ENCODE peak calls at places on chromosomes 4 and X, in seven cellular contexts. One of them, this sample, is unnamed.

GRCh38 chrX:119015407-119016242 is 41.2 kb downstream of the LONRF3 start:
- DNase-seq in A673: no peak
- DNase-seq in cardiac muscle cell: no peak
- DNase-seq in CD8-positive, alpha-beta T cell: no peak
- DNase-seq in colonic mucosa: no peak
- DNase-seq in Panc1: peak; percentile 82
- DNase-seq in left ventricle myocardium inferior: peak; percentile 49
- DNase-seq in this sample: peak; percentile 53

GRCh38 chr4:29553842-29554241 is 1166.3 kb upstream of the PCDH7 start:
- DNase-seq in Panc1: no peak
- DNase-seq in CD8-positive, alpha-beta T cell: no peak
- DNase-seq in colonic mucosa: no peak
- DNase-seq in left ventricle myocardium inferior: no peak
- DNase-seq in A673: peak; percentile 33
- DNase-seq in cardiac muscle cell: no peak
- DNase-seq in this sample: peak; percentile 12

GRCh38 chr4:7803992-7804758 is 135.5 kb downstream of the AFAP1 start:
- DNase-seq in colonic mucosa: peak; percentile 92
- DNase-seq in left ventricle myocardium inferior: peak; percentile 88
- DNase-seq in Panc1: peak; percentile 59
- DNase-seq in A673: peak; percentile 80
- DNase-seq in cardiac muscle cell: peak; percentile 88
- DNase-seq in CD8-positive, alpha-beta T cell: peak; percentile 73
- DNase-seq in this sample: peak; percentile 91

GRCh38 chr4:78629991-78630541 is 78.5 kb downstream of the ANXA3 start:
- DNase-seq in CD8-positive, alpha-beta T cell: no peak
- DNase-seq in cardiac muscle cell: no peak
- DNase-seq in left ventricle myocardium inferior: no peak
- DNase-seq in A673: no peak
- DNase-seq in colonic mucosa: peak; percentile 54
- DNase-seq in Panc1: no peak
- DNase-seq in this sample: no peak

GRCh38 chrX:39338583-39338982 is 537.3 kb downstream of the MID1IP1 start:
- DNase-seq in CD8-positive, alpha-beta T cell: no peak
- DNase-seq in colonic mucosa: no peak
- DNase-seq in A673: no peak
- DNase-seq in left ventricle myocardium inferior: no peak
- DNase-seq in cardiac muscle cell: no peak
- DNase-seq in Panc1: no peak
- DNase-seq in this sample: no peak

GRCh38 chrX:2336181-2336580 is 164.6 kb downstream of the DHRSX start:
- DNase-seq in Panc1: no peak
- DNase-seq in A673: no peak
- DNase-seq in colonic mucosa: no peak
- DNase-seq in left ventricle myocardium inferior: no peak
- DNase-seq in cardiac muscle cell: no peak
- DNase-seq in CD8-positive, alpha-beta T cell: no peak
- DNase-seq in this sample: no peak

GRCh38 chr4:106238819-106239420 is 77.1 kb downstream of the TBCK start:
- DNase-seq in left ventricle myocardium inferior: no peak
- DNase-seq in CD8-positive, alpha-beta T cell: no peak
- DNase-seq in colonic mucosa: peak; percentile 18
- DNase-seq in Panc1: no peak
- DNase-seq in cardiac muscle cell: peak; percentile 59
- DNase-seq in A673: peak; percentile 68
- DNase-seq in this sample: peak; percentile 57

GRCh38 chrX:68480969-68481368 is 17.9 kb upstream of the YIPF6 start:
- DNase-seq in left ventricle myocardium inferior: no peak
- DNase-seq in cardiac muscle cell: no peak
- DNase-seq in Panc1: no peak
- DNase-seq in colonic mucosa: no peak
- DNase-seq in CD8-positive, alpha-beta T cell: no peak
- DNase-seq in A673: no peak
- DNase-seq in this sample: no peak

GRCh38 chr4:38162240-38162784 is 202.1 kb downstream of the PTTG2 start:
- DNase-seq in left ventricle myocardium inferior: no peak
- DNase-seq in cardiac muscle cell: no peak
- DNase-seq in CD8-positive, alpha-beta T cell: no peak
- DNase-seq in A673: no peak
- DNase-seq in colonic mucosa: peak; percentile 40
- DNase-seq in Panc1: no peak
- DNase-seq in this sample: peak; percentile 72

GRCh38 chr4:53490965-53491622 is 100.2 kb downstream of the LNX1 start:
- DNase-seq in Panc1: no peak
- DNase-seq in cardiac muscle cell: peak; percentile 53
- DNase-seq in colonic mucosa: peak; percentile 36
- DNase-seq in left ventricle myocardium inferior: no peak
- DNase-seq in CD8-positive, alpha-beta T cell: no peak
- DNase-seq in A673: peak; percentile 39
- DNase-seq in this sample: peak; percentile 49

GRCh38 chrX:1242901-1243402 is 25.7 kb upstream of the CSF2RA start:
- DNase-seq in A673: no peak
- DNase-seq in left ventricle myocardium inferior: no peak
- DNase-seq in CD8-positive, alpha-beta T cell: no peak
- DNase-seq in cardiac muscle cell: no peak
- DNase-seq in colonic mucosa: no peak
- DNase-seq in Panc1: no peak
- DNase-seq in this sample: no peak

GRCh38 chrX:1244164-1245076 is 24.2 kb upstream of the CSF2RA start:
- DNase-seq in Panc1: no peak
- DNase-seq in A673: peak; percentile 42
- DNase-seq in CD8-positive, alpha-beta T cell: no peak
- DNase-seq in cardiac muscle cell: peak; percentile 31
- DNase-seq in colonic mucosa: no peak
- DNase-seq in left ventricle myocardium inferior: no peak
- DNase-seq in this sample: peak; percentile 85

GRCh38 chrX:1249101-1249887 is 19.3 kb upstream of the CSF2RA start:
- DNase-seq in Panc1: no peak
- DNase-seq in colonic mucosa: peak; percentile 36
- DNase-seq in CD8-positive, alpha-beta T cell: peak; percentile 45
- DNase-seq in cardiac muscle cell: peak; percentile 82
- DNase-seq in A673: peak; percentile 15
- DNase-seq in left ventricle myocardium inferior: peak; percentile 63
- DNase-seq in this sample: peak; percentile 96

GRCh38 chrX:1246816-1247215 is 21.8 kb upstream of the CSF2RA start:
- DNase-seq in CD8-positive, alpha-beta T cell: peak; percentile 74
- DNase-seq in colonic mucosa: peak; percentile 77
- DNase-seq in cardiac muscle cell: peak; percentile 76
- DNase-seq in A673: peak; percentile 85
- DNase-seq in Panc1: peak; percentile 32
- DNase-seq in left ventricle myocardium inferior: peak; percentile 74
- DNase-seq in this sample: peak; percentile 56

DNA sequence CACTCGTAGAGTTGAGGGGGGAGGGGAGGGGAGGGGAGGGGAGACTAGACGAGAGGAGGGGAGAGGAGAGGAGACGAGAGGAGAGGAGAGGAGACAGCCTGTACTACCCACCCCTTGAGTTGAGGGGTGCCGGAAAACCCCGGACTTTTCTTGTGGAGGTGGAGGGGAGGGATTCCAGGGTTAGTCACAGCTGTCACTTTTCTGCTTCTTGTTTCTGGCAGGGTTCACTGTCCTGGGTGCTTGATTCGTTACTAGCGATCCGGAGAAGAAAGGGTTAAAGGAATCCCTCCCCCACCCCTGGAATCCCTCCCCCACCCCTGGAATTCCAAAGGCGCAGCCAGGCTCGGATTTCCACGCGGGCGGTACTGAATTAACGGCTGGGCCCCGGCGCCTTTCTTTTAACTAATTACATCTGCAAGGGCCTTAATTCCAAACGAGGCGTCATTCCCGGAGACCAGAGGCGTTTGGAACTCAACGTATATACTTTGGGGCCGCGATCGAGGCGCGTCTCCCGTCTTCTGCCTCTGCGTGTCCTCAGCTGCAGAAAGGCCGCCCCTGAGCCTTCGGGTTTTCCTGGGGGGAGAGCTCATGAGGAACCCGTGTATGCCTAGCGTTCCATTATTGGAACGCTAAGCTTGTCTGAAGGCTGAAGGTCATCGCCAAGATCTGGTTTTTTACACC is 20.1 kb upstream of the CSF2RA start:
- DNase-seq in A673: peak; percentile 66
- DNase-seq in CD8-positive, alpha-beta T cell: no peak
- DNase-seq in colonic mucosa: no peak
- DNase-seq in left ventricle myocardium inferior: no peak
- DNase-seq in Panc1: no peak
- DNase-seq in cardiac muscle cell: peak; percentile 84
- DNase-seq in this sample: peak; percentile 85
- H3K4me3 ChIP-seq in A673: no peak overlapping the region
- H3K4me3 ChIP-seq in CD8-positive, alpha-beta T cell: no peak overlapping the region
- H3K4me3 ChIP-seq in colonic mucosa: no peak overlapping the region
- H3K4me3 ChIP-seq in left ventricle myocardium inferior: peak overlapping the region; percentile 49
- H3K4me3 ChIP-seq in Panc1: peak overlapping the region; percentile 27
- H3K4me3 ChIP-seq in cardiac muscle cell: peak overlapping the region; percentile 23
- H3K4me3 ChIP-seq in this sample: peak overlapping the region; percentile 52

GRCh38 chr4:25969374-25969773 is 55.4 kb downstream of the SMIM20 start:
- DNase-seq in A673: no peak
- DNase-seq in left ventricle myocardium inferior: no peak
- DNase-seq in CD8-positive, alpha-beta T cell: no peak
- DNase-seq in cardiac muscle cell: no peak
- DNase-seq in colonic mucosa: no peak
- DNase-seq in Panc1: no peak
- DNase-seq in this sample: peak; percentile 92

GRCh38 chr4:25970241-25970675 is 56.2 kb downstream of the SMIM20 start:
- DNase-seq in cardiac muscle cell: no peak
- DNase-seq in A673: no peak
- DNase-seq in CD8-positive, alpha-beta T cell: no peak
- DNase-seq in Panc1: no peak
- DNase-seq in left ventricle myocardium inferior: peak; percentile 34
- DNase-seq in colonic mucosa: peak; percentile 29
- DNase-seq in this sample: peak; percentile 94

GRCh38 chr4:25966171-25966570 is 52.2 kb downstream of the SMIM20 start:
- DNase-seq in Panc1: no peak
- DNase-seq in colonic mucosa: no peak
- DNase-seq in cardiac muscle cell: no peak
- DNase-seq in left ventricle myocardium inferior: no peak
- DNase-seq in A673: peak; percentile 33
- DNase-seq in CD8-positive, alpha-beta T cell: no peak
- DNase-seq in this sample: no peak

GRCh38 chr4:25973346-25973745 is 59.3 kb downstream of the SMIM20 start:
- DNase-seq in left ventricle myocardium inferior: no peak
- DNase-seq in cardiac muscle cell: no peak
- DNase-seq in CD8-positive, alpha-beta T cell: no peak
- DNase-seq in colonic mucosa: no peak
- DNase-seq in Panc1: no peak
- DNase-seq in A673: no peak
- DNase-seq in this sample: no peak

DNA sequence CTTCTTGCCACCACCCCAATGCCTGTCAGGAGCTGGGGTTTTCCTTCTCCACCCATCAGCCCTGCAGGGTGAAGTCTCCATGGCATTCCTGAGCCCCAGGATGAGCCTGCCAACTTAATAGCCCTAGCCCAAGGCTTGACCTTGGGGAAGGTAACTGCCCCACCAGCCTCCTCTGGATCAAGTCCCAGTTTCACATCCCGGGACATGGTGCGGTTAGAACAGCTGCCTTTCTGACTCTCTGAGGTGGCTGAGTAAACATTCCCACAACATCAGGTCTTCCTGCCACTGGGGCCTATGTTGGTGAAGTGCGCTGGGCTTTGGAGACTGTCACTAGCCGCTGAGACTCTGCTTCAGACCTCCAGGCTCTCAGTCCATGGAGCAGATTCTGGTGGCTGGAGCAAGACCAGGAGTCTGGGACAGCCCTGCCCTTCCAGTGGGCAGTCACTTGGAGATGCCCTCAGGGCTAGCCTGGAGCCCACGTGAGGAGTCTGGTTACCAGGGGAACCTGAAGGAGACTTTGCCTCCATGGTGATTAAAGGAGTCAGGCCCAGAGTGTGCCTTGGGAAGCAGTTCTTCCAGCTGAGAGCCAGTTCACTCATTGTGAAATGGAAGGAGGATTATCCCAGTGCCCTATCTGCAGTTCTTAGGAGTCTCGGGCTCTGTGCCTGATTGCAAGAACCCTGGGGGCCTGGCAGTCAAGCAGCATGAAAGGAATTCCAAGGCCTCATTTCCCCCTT is 56.8 kb downstream of the SMIM20 start:
- DNase-seq in CD8-positive, alpha-beta T cell: no peak
- DNase-seq in cardiac muscle cell: no peak
- DNase-seq in colonic mucosa: peak; percentile 43
- DNase-seq in A673: no peak
- DNase-seq in Panc1: no peak
- DNase-seq in left ventricle myocardium inferior: no peak
- DNase-seq in this sample: peak; percentile 95
- H3K27ac ChIP-seq in CD8-positive, alpha-beta T cell: no peak overlapping the region
- H3K27ac ChIP-seq in cardiac muscle cell: no peak overlapping the region
- H3K27ac ChIP-seq in colonic mucosa: peak overlapping the region; percentile 24
- H3K27ac ChIP-seq in A673: no peak overlapping the region
- H3K27ac ChIP-seq in Panc1: no peak overlapping the region
- H3K27ac ChIP-seq in left ventricle myocardium inferior: peak overlapping the region; percentile 40
- H3K27ac ChIP-seq in this sample: peak overlapping the region; percentile 98

DNA sequence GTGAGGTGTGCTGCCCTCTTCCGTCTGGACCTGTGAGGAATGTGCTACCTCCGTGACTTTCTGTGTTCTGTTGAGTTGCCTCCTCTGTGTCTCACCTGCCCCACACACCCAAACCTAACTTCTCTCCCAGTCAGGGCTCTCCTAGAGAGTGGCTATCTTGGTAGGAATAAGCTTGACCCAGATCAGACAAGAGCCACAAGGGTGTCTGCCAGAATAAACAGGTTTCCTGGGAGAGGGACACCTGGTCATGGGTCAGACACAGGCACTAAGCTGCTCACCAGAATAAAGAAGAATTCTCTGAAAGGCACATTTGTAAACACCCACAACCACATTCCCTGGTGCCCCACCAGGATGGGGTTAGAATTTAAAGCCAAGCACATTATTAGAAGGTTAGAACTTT is 11.1 kb downstream of the ZNF182 start:
- DNase-seq in colonic mucosa: no peak
- DNase-seq in cardiac muscle cell: no peak
- DNase-seq in A673: no peak
- DNase-seq in CD8-positive, alpha-beta T cell: no peak
- DNase-seq in left ventricle myocardium inferior: no peak
- DNase-seq in Panc1: no peak
- DNase-seq in this sample: no peak
- H3K9me3 ChIP-seq in colonic mucosa: no peaks in the 10 kb centered on the region
- H3K9me3 ChIP-seq in cardiac muscle cell: no peaks in the 10 kb centered on the region
- H3K9me3 ChIP-seq in A673: peaks cover 12% of the 10 kb centered on the region
- H3K9me3 ChIP-seq in CD8-positive, alpha-beta T cell: no peaks in the 10 kb centered on the region
- H3K9me3 ChIP-seq in left ventricle myocardium inferior: peaks cover 5% of the 10 kb centered on the region
- H3K9me3 ChIP-seq in Panc1: peaks cover 51% of the 10 kb centered on the region
- H3K9me3 ChIP-seq in this sample: no peaks in the 10 kb centered on the region

GRCh38 chrX:20438871-20439526 is 172.3 kb upstream of the RPS6KA3 start:
- DNase-seq in Panc1: no peak
- DNase-seq in left ventricle myocardium inferior: no peak
- DNase-seq in A673: no peak
- DNase-seq in CD8-positive, alpha-beta T cell: no peak
- DNase-seq in cardiac muscle cell: no peak
- DNase-seq in colonic mucosa: no peak
- DNase-seq in this sample: no peak

GRCh38 chrX:20437678-20438077 is 171.0 kb upstream of the RPS6KA3 start:
- DNase-seq in colonic mucosa: no peak
- DNase-seq in A673: no peak
- DNase-seq in cardiac muscle cell: no peak
- DNase-seq in left ventricle myocardium inferior: no peak
- DNase-seq in CD8-positive, alpha-beta T cell: no peak
- DNase-seq in Panc1: no peak
- DNase-seq in this sample: no peak

GRCh38 chrX:20445109-20445508 is 178.4 kb upstream of the RPS6KA3 start:
- DNase-seq in colonic mucosa: no peak
- DNase-seq in cardiac muscle cell: no peak
- DNase-seq in A673: no peak
- DNase-seq in left ventricle myocardium inferior: no peak
- DNase-seq in Panc1: no peak
- DNase-seq in CD8-positive, alpha-beta T cell: no peak
- DNase-seq in this sample: no peak

GRCh38 chrX:20442597-20442996 is 175.9 kb upstream of the RPS6KA3 start:
- DNase-seq in cardiac muscle cell: peak; percentile 78
- DNase-seq in Panc1: peak; percentile 32
- DNase-seq in CD8-positive, alpha-beta T cell: peak; percentile 76
- DNase-seq in A673: peak; percentile 85
- DNase-seq in colonic mucosa: peak; percentile 88
- DNase-seq in left ventricle myocardium inferior: peak; percentile 79
- DNase-seq in this sample: peak; percentile 82

GRCh38 chrX:20441123-20441522 is 174.4 kb upstream of the RPS6KA3 start:
- DNase-seq in CD8-positive, alpha-beta T cell: no peak
- DNase-seq in cardiac muscle cell: no peak
- DNase-seq in left ventricle myocardium inferior: no peak
- DNase-seq in A673: no peak
- DNase-seq in Panc1: no peak
- DNase-seq in colonic mucosa: no peak
- DNase-seq in this sample: no peak
- H3K4me3 ChIP-seq in CD8-positive, alpha-beta T cell: no peak overlapping the region
- H3K4me3 ChIP-seq in cardiac muscle cell: no peak overlapping the region
- H3K4me3 ChIP-seq in left ventricle myocardium inferior: no peak overlapping the region
- H3K4me3 ChIP-seq in A673: no peak overlapping the region
- H3K4me3 ChIP-seq in Panc1: no peak overlapping the region
- H3K4me3 ChIP-seq in colonic mucosa: no peak overlapping the region
- H3K4me3 ChIP-seq in this sample: no peak overlapping the region